ENCODE peak calls at places on chromosomes 11 and 22, in nine cellular contexts. W is HS-5; C is mammary epithelial cell; P is IMR-90; R is activated T-cell treated with anti-CD3 and anti-CD28 coated beads for 1 hour; D is type B pancreatic cell; S is spleen; J is cardiac muscle cell; K is naive thymus-derived CD8-positive, alpha-beta T cell. A is an unnamed sample.

GRCh38 chr11:79309402-79309801 is 131.4 kb downstream of the TENM4 start:
- DNase-seq in S (no peak), P (peak; percentile 70), K (no peak), C (no peak), D (no peak), R (no peak), W (no peak), J (no peak), A (no peak)

GRCh38 chr11:78244080-78244479 is 55.4 kb downstream of the USP35 start:
- DNase-seq in W (no peak), R (no peak), P (no peak), J (no peak), D (no peak), K (no peak), C (no peak), S (no peak), A (no peak)

GRCh38 chr11:126335463-126335760 is 20.1 kb upstream of the ST3GAL4 start:
- DNase-seq in R (no peak), S (peak; percentile 54), K (peak; percentile 10), C (no peak), J (no peak), D (no peak), W (no peak), P (no peak), A (no peak)

GRCh38 chr22:43209523-43209890 is 22.6 kb upstream of the TTLL12 start:
- DNase-seq in J (no peak), C (no peak), D (no peak), K (peak; percentile 58), W (no peak), S (no peak), R (no peak), P (no peak), A (no peak)

GRCh38 chr11:66787934-66788758 is 55.1 kb upstream of the RCE1 start:
- DNase-seq in R (no peak), K (no peak), D (no peak), W (no peak), C (no peak), J (no peak), P (peak; percentile 13), S (no peak), A (no peak)

GRCh38 chr11:57167125-57167839 is 14.5 kb upstream of the LRRC55 start:
- DNase-seq in C (no peak), D (no peak), R (no peak), W (no peak), J (no peak), S (no peak), K (no peak), P (no peak), A (no peak)

GRCh38 chr11:8086571-8086970 is 5.6 kb downstream of the TUB start:
- DNase-seq in R (no peak), J (no peak), D (no peak), P (no peak), K (no peak), C (no peak), S (peak; percentile 58), W (no peak), A (no peak)

GRCh38 chr22:35558031-35558430 is 17.4 kb downstream of the RASD2 start:
- DNase-seq in K (no peak), P (no peak), C (no peak), R (no peak), S (no peak), D (no peak), W (no peak), J (no peak), A (no peak)

GRCh38 chr22:44449683-44450425 is 48.2 kb downstream of the RTL6 start:
- DNase-seq in D (peak; percentile 47), R (no peak), K (peak; percentile 45), P (no peak), W (no peak), J (no peak), S (peak; percentile 67), C (no peak), A (no peak)

GRCh38 chr11:117071344-117071787 is 26.9 kb downstream of the SIK3 start:
- DNase-seq in R (no peak), S (no peak), W (no peak), P (no peak), J (peak; percentile 27), D (no peak), C (no peak), K (no peak), A (no peak)

GRCh38 chr22:41939981-41940852 is 6.7 kb downstream of the CENPM start:
- DNase-seq in K (peak; percentile 96), J (no peak), C (no peak), S (peak; percentile 95), D (no peak), R (peak; percentile 88), P (no peak), W (no peak), A (peak; percentile 35)

GRCh38 chr11:68581439-68581838 is 102.9 kb upstream of the GAL start:
- DNase-seq in K (no peak), D (no peak), S (no peak), R (no peak), P (no peak), J (no peak), W (no peak), C (no peak), A (no peak)

GRCh38 chr11:330694-331314 is 10.1 kb upstream of the IFITM3 start:
- DNase-seq in P (no peak), W (no peak), C (no peak), K (no peak), J (no peak), D (no peak), S (peak; percentile 85), R (no peak), A (no peak)

GRCh38 chr22:40597541-40598453 is 38.7 kb downstream of the MRTFA start:
- DNase-seq in R (no peak), W (no peak), S (no peak), K (no peak), P (peak; percentile 41), J (no peak), D (no peak), C (peak; percentile 65), A (peak; percentile 80)

GRCh38 chr11:44564198-44564597 is 1.3 kb upstream of the CD82 start:
- DNase-seq in S (no peak), P (peak; percentile 28), D (no peak), C (peak; percentile 71), R (no peak), K (no peak), J (no peak), W (no peak), A (peak; percentile 33)

GRCh38 chr11:64245401-64245796 is 1.3 kb downstream of the PPP1R14B start:
- DNase-seq in J (no peak), W (no peak), C (no peak), R (peak; percentile 51), K (no peak), D (no peak), P (no peak), S (peak; percentile 90), A (no peak)

GRCh38 chr11:124891390-124891861 is 6.2 kb downstream of the ROBO4 start:
- DNase-seq in J (no peak), S (no peak), P (no peak), C (no peak), K (no peak), R (no peak), D (no peak), W (no peak), A (no peak)